ENCODE peak calls at places on chromosomes 5 and 9, in four cellular contexts. A is CD8-positive, alpha-beta memory T cell; J is HCT116; E is Peyer's patch. Z is an unnamed sample.
A peak's percentile ranks its signal among the peaks of the same experiment; 100 is the strongest.

GRCh38 chr5:83583859-83584258 is 112.3 kb downstream of the VCAN start:
- DNase-seq in A (no peak), J (no peak), E (no peak), Z (no peak)

GRCh38 chr9:113548221-113549041 is 84.9 kb downstream of the RGS3 start:
- DNase-seq in A (no peak), J (no peak), E (peak; percentile 64), Z (peak; percentile 61)

GRCh38 chr9:105842023-105842644 is 147.8 kb downstream of the TMEM38B start:
- DNase-seq in A (no peak), J (peak; percentile 18), E (peak; percentile 55), Z (peak; percentile 13)

GRCh38 chr5:40332945-40333344 is 346.8 kb upstream of the PTGER4 start:
- DNase-seq in A (no peak), J (no peak), E (no peak), Z (no peak)

GRCh38 chr5:90590-91547 is 1.1 kb upstream of the PLEKHG4B start:
- DNase-seq in A (no peak), J (no peak), E (no peak), Z (no peak)

GRCh38 chr5:140571105-140571504 is 6.5 kb downstream of the SLC35A4 start:
- DNase-seq in A (no peak), J (no peak), E (peak; percentile 47), Z (no peak)

GRCh38 chr5:148913985-148914421 is 87.6 kb downstream of the ADRB2 start:
- DNase-seq in A (no peak), J (no peak), E (no peak), Z (no peak)

GRCh38 chr5:172274951-172275753 is 8.4 kb downstream of the UBTD2 start:
- DNase-seq in A (peak; percentile 28), J (no peak), E (no peak), Z (no peak)

GRCh38 chr5:106174903-106175302 is 1495.8 kb downstream of the EFNA5 start:
- DNase-seq in A (no peak), J (no peak), E (no peak), Z (no peak)

GRCh38 chr9:113516840-113517577 is 53.5 kb downstream of the RGS3 start:
- DNase-seq in A (peak; percentile 78), J (no peak), E (peak; percentile 85), Z (peak; percentile 63)

GRCh38 chr5:5719292-5719691 is 296.8 kb downstream of the ICE1 start:
- DNase-seq in A (no peak), J (no peak), E (no peak), Z (no peak)

GRCh38 chr9:135085830-135086546 is 1.5 kb upstream of the OLFM1 start:
- DNase-seq in A (no peak), J (peak; percentile 54), E (peak; percentile 74), Z (peak; percentile 76)

GRCh38 chr5:92403308-92403707 is 1020.2 kb upstream of the ARRDC3 start:
- DNase-seq in A (no peak), J (no peak), E (no peak), Z (no peak)

GRCh38 chr5:151006704-151007334 is 13.6 kb upstream of the GPX3 start:
- DNase-seq in A (no peak), J (no peak), E (no peak), Z (no peak)

GRCh38 chr9:91158946-91159345 is 202.8 kb downstream of the AUH start:
- DNase-seq in A (no peak), J (no peak), E (peak; percentile 30), Z (no peak)

GRCh38 chr5:156475831-156476551 is 149.0 kb downstream of the SGCD start:
- DNase-seq in A (no peak), J (no peak), E (no peak), Z (peak; percentile 12)

GRCh38 chr9:116151966-116152381 is 1.6 kb upstream of the PAPPA start:
- DNase-seq in A (no peak), J (no peak), E (no peak), Z (no peak)

GRCh38 chr9:33517373-33517772 is 6.7 kb upstream of the ANKRD18B start:
- DNase-seq in A (no peak), J (no peak), E (peak; percentile 50), Z (no peak)

GRCh38 chr5:169044982-169045381 is 256.0 kb downstream of the SLIT3 start:
- DNase-seq in A (no peak), J (no peak), E (no peak), Z (no peak)

GRCh38 chr5:9361835-9362234 is 184.0 kb downstream of the SEMA5A start:
- DNase-seq in A (no peak), J (peak; percentile 6), E (peak; percentile 84), Z (peak; percentile 60)

GRCh38 chr9:89350988-89351557 is 32.8 kb downstream of the SECISBP2 start:
- DNase-seq in A (no peak), J (no peak), E (peak; percentile 33), Z (no peak)

GRCh38 chr5:154446183-154447073 is 631 bp downstream of the SAP30L start:
- DNase-seq in A (peak; percentile 32), J (no peak), E (peak; percentile 76), Z (peak; percentile 49)

GRCh38 chr5:102295534-102296228 is 403 bp downstream of the SLCO4C1 start:
- DNase-seq in A (no peak), J (no peak), E (no peak), Z (peak; percentile 13)

GRCh38 chr5:173645437-173645807 is 29.0 kb upstream of the BOD1 start:
- DNase-seq in A (no peak), J (no peak), E (no peak), Z (no peak)

GRCh38 chr5:173644700-173645436 is 28.4 kb upstream of the BOD1 start:
- DNase-seq in A (no peak), J (no peak), E (peak; percentile 17), Z (no peak)

GRCh38 chr5:173643964-173644363 is 27.5 kb upstream of the BOD1 start:
- DNase-seq in A (no peak), J (no peak), E (no peak), Z (no peak)

GRCh38 chr5:173646684-173647083 is 30.2 kb upstream of the BOD1 start:
- DNase-seq in A (no peak), J (no peak), E (no peak), Z (no peak)

DNA sequence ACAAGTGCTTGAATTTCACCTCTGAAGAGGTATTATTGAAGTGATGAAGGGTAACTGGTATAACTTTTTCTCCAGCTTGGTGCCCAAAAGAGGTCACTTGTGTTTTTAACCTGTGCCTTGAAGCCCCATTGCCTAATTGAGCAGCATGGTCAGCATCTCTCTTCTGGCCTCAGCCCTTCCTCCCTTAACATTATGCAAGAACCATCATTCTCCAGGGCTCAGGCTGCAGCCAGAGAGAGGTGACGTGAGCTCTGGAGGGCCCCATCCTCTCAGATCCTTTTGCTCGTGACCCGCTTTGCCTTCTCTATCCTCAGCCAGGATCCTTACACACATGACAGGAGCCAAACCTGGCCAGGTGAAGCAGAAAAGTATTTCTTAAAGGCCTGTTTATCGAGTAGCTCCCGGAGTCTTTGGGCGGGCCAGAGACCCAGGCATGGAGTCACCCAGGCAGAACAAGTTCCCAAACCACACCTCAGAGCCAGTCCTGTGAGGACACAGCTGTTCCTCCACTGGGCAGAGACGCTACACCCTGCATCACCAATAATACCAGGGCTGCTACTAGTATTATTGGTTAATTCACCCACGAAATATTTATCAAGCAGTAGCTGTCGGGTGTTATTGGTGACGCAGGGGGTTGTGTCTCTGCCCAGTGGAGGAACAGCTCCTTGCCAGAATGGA is 29.6 kb upstream of the BOD1 start:
- DNase-seq in A (no peak), J (no peak), E (peak; percentile 34), Z (no peak)
- H3K27me3 ChIP-seq in A (no peaks in the 10 kb centered on the region), J (peaks cover 9% of the 10 kb centered on the region), E (no peaks in the 10 kb centered on the region), Z (peaks cover 3% of the 10 kb centered on the region)

GRCh38 chr5:14367364-14367763 is 214.2 kb upstream of the OTULINL start:
- DNase-seq in A (no peak), J (no peak), E (no peak), Z (no peak)
- H3K27me3 ChIP-seq in A (no peaks in the 10 kb centered on the region), J (no peaks in the 10 kb centered on the region), E (no peaks in the 10 kb centered on the region), Z (no peaks in the 10 kb centered on the region)

GRCh38 chr9:72721086-72721485 is 199.7 kb downstream of the TMC1 start:
- DNase-seq in A (no peak), J (no peak), E (no peak), Z (no peak)
- H3K27me3 ChIP-seq in A (no peaks in the 10 kb centered on the region), J (no peaks in the 10 kb centered on the region), E (no peaks in the 10 kb centered on the region), Z (no peaks in the 10 kb centered on the region)

GRCh38 chr5:76086060-76086459 is 2.9 kb downstream of the SV2C start:
- DNase-seq in A (no peak), J (no peak), E (no peak), Z (no peak)
- H3K27me3 ChIP-seq in A (peaks cover 19% of the 10 kb centered on the region), J (peaks cover 19% of the 10 kb centered on the region), E (no peaks in the 10 kb centered on the region), Z (peaks cover 72% of the 10 kb centered on the region)

Z was measured in transverse colon.